ENCODE peak calls at places on chromosomes 1 and 21, in four cellular contexts. H is uterus, V is fibroblast of mammary gland, G is brain microvascular endothelial cell. W is an unnamed sample.

GRCh38 chr1:204763773-204764427 is 78.4 kb upstream of the LRRN2 start:
- DNase-seq in V (peak), G (peak), H (peak), W (peak)

GRCh38 chr1:204151562-204152309 is at the start of gene ETNK2:
- DNase-seq in G (no peak), H (peak), V (peak), W (peak)

GRCh38 chr1:208004851-208005250 is 93.9 kb upstream of the CD34 start:
- DNase-seq in V (peak), H (no peak), G (peak), W (peak)

GRCh38 chr1:153527023-153527724 is 8.6 kb downstream of the S100A6 start:
- DNase-seq in H (no peak), V (peak), G (no peak), W (no peak)

GRCh38 chr1:87902830-87903614 is 574.3 kb downstream of the LMO4 start:
- DNase-seq in V (peak), H (peak), G (no peak), W (peak)

GRCh38 chr1:58755468-58755872 is 28.4 kb downstream of the JUN start:
- DNase-seq in H (peak), G (peak), V (peak), W (peak)

GRCh38 chr1:103783944-103784377 is 34.3 kb downstream of the AMY1C start:
- DNase-seq in V (no peak), G (no peak), H (no peak), W (no peak)

GRCh38 chr1:174550296-174550695 is 102.5 kb downstream of the GPR52 start:
- DNase-seq in H (no peak), V (peak), G (peak), W (no peak)

GRCh38 chr1:151970641-151971040 is 23.0 kb downstream of the S100A10 start:
- DNase-seq in G (no peak), H (peak), V (peak), W (no peak)

GRCh38 chr1:169326644-169327316 is 40.8 kb downstream of the NME7 start:
- DNase-seq in H (no peak), V (peak), G (no peak), W (peak)

GRCh38 chr21:25569084-25569483 is 38.2 kb downstream of the MRPL39 start:
- DNase-seq in V (peak), G (no peak), H (no peak), W (peak)

GRCh38 chr1:21814241-21814918 is 2.3 kb downstream of the LDLRAD2 start:
- DNase-seq in G (no peak), V (no peak), H (no peak), W (no peak)

GRCh38 chr1:28917757-28918118 is 3.4 kb downstream of the EPB41 start:
- DNase-seq in V (no peak), H (no peak), G (no peak), W (no peak)

GRCh38 chr1:150511551-150511950 is 3.6 kb downstream of the ECM1 start:
- DNase-seq in G (no peak), H (no peak), V (no peak), W (no peak)

GRCh38 chr1:85134583-85135455 is 66.0 kb downstream of the SYDE2 start:
- DNase-seq in V (peak), H (no peak), G (no peak), W (peak)

GRCh38 chr1:84020151-84020550 is 21.2 kb upstream of the TTLL7 start:
- DNase-seq in H (no peak), G (no peak), V (no peak), W (no peak)

GRCh38 chr1:183278736-183279591 is 92.9 kb downstream of the LAMC2 start:
- DNase-seq in H (no peak), G (peak), V (peak), W (peak)

GRCh38 chr1:111690306-111690617 is 48.9 kb downstream of the INKA2 start:
- DNase-seq in H (peak), V (peak), G (peak), W (peak)

GRCh38 chr1:6625579-6626149 is 996 bp downstream of the THAP3 start:
- DNase-seq in H (no peak), G (peak), V (peak), W (peak)

GRCh38 chr1:39272027-39272790 is 67.7 kb downstream of the MACF1 start:
- DNase-seq in V (peak), G (no peak), H (no peak), W (peak)

GRCh38 chr1:42927920-42928505 is 30.7 kb downstream of the SLC2A1 start:
- DNase-seq in H (no peak), G (no peak), V (no peak), W (no peak)

GRCh38 chr1:94884101-94884875 is 42.6 kb downstream of the CNN3 start:
- DNase-seq in H (peak), G (peak), V (peak), W (peak)

GRCh38 chr1:39230261-39231190 is 26.0 kb downstream of the MACF1 start:
- DNase-seq in G (no peak), H (no peak), V (no peak), W (no peak)

GRCh38 chr21:44764319-44765230 is 37.0 kb downstream of the UBE2G2 start:
- DNase-seq in G (no peak), H (no peak), V (no peak), W (peak)
- TF ChIP-seq CTCF in G (no peak), H (no peak), V (no peak), W (no peak)

DNA sequence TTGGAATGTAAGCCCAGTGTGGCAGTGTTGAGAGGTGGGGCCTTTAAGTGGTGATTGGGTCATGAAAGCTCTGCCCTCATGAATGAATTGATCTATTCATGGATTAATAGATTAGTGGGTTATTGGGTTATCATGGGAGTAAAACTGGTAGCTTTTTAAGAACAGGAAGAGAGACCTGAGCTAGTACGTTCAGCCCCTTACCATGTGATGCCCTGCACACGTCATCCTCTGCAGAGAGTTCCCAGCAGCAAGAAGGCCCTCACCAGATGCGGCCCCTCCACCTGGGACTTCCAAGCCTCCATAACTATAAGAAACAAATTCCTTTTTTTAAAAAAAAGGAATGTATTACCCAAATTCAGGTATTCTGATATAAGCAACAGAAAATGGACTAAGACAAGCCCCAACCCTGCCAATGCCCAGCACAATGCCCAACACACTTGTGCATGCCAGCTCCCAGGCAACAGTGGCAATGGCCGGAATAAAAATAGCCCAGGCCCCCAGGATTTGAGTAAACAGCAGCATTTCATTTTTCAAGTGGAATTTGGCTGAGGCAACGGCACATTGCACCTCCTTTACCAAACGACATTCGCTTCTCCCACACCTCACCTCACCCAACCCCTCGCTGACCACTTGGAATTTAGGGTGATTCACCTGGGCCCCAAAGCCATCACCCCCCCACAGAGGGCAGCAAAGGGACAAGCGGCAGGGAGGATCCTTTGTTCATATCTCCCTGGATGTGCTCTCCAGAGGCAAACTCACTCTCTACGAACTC is 215.9 kb downstream of the TOMM20 start:
- DNase-seq in V (no peak), G (no peak), H (no peak), W (no peak)
- H3K4me3 ChIP-seq in V (no peak), G (no peak), H (no peak), W (no peak)

DNA sequence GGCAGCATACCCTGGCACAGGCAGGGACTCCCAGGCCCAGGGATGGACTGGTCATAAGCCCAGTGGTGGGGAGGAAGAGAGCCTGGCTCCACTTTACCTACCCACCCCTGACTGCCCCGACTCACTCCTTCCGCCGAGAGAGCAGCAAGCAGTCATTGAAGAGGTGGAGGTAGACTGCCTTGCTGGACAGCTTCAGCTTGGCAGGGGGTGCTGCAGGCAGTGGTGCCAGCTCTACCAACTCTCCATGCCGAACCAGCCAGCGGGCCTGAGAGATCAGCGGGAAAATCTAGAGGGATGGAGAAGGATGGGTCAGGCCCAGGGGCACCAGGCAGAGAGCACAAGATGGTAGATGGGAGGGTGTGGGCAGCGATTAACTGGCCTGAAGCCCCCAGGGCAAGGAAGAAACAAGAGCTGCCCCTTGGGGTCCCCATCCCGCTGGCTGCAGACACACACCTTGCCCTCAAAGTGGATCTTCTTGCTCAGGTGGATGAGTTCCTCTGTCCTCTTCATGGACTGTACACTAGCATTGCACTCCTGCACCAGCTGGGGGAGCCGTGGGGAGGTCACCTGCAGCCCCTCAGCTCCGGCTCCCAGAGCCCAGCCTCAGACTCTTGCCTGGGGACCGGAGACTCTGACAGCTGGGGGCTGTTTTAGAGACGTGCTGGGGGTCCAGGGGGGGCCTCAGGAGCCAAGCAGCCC is 7.7 kb downstream of the ARHGEF19 start:
- DNase-seq in G (no peak), V (no peak), H (peak), W (peak)
- TF ChIP-seq CTCF in G (peak), V (peak), H (peak), W (peak)

DNA sequence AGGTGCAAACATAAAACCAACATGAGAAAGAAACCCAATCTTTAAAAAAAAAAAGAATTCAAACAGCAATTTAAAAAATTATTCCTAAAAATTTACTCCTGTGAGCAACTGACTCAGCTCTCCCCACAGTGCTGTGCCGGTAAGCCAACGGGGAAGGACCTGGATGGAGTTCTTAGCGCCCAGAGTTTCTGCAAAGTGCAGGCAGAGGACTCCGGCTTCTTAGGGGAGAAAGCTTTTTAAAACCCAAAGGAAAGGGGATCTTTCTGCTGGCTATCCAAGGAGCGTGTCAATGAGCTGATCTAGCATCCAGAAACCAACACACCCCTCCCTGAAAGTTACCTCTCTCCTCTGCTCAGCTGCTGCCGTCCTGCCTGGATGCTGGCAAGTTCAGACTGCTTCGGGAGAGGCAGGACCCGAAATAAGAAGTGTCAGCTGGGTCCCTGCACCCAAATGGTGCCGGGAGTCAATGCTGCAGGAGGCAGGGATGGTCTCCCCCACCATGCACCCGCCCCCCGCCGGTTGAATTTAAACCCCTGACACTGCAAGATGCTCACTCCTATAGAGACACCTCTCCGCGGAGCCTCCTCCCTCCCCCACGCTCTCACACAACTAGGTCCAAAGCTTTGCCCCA is 32.2 kb upstream of the H6PD start:
- DNase-seq in H (no peak), G (peak), V (peak), W (no peak)
- H3K4me3 ChIP-seq in H (peak), G (peak), V (peak), W (peak)

DNA sequence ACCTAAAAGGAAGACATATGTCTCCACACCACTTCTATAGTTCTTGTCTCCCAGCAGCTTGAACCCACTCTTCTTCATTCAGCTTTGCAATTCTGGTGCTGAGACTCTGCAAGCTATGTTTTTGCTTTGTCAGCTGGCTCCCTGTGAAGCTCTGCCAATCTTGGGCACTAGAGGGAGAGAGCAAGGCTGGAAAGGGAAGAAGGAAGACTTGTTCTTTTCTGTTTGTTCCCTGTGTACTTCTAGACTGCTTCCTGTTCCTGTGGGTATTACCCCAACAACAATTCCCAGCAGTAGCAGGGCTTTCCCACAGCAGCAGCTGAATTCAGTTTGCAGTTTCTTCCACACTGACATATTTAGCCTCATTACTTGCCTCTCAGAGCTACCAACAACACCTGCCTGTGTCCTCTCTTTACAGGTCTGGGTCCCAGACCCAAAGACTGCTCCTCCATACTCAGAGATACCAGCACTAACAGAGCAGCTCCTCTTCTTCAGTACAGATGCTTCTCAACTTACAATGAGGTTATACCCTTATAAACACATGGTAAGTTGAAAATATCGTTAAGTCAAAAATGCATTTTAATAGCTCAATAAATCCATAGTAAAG is 275.2 kb upstream of the NEGR1 start:
- DNase-seq in H (no peak), G (peak), V (peak), W (peak)
- TF ChIP-seq CTCF in H (no peak), G (peak), V (peak), W (peak)

DNA sequence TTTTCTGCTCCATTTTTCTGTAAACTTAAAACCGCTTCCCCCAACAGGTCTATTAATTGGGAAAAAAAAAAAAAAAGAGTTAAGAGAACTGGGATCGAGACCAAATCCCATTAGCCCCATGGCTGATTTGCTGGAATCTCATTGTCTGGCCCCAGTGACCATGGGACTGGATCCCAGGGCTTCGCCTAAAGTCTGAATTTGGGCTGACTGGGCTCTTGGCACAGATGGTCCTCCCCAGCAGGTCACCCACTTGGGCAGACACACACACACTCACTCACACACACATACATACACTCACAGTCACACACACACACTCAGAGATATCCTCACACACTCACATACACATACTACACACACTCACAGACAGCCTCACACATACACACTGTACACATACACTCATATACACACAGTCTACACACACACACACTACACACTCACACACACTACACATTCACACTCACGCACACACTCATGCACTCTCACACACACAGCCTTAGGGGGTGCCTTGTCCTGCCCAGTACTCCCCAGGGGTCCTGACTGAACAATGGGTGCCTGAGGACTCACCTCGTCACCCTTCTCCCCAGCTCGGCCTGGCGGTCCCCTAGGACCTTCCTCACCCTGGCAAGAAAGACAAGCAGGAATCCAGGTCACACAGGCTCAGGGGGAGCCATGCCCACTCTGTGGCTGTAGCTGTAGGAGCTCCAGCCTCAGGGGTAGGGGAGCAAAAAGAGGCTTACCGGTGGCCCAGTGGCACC is 7.5 kb downstream of the COL9A2 start:
- DNase-seq in G (no peak), H (no peak), V (no peak), W (peak)
- H3K4me3 ChIP-seq in G (no peak), H (no peak), V (no peak), W (no peak)

GRCh38 chr1:201896951-201897391 is 8.3 kb downstream of the SHISA4 start:
- DNase-seq in G (no peak), H (peak), V (peak), W (no peak)
- TF ChIP-seq CTCF in G (peak), H (no peak), V (peak), W (peak)

GRCh38 chr1:220880367-220880680 is 1.1 kb downstream of the HLX start:
- DNase-seq in V (no peak), H (no peak), G (no peak), W (no peak)
- H3K4me3 ChIP-seq in V (peak), H (peak), G (peak), W (peak)

W was measured in choroid plexus epithelial cell.